ENCODE peak calls at places on chromosomes 16 and 17, in five cellular contexts. D is BE2C; L is stimulated activated effector memory CD8-positive, alpha-beta T cell treated with anti-CD3 and anti-CD28 coated beads, Interleukin-12 subunit alpha, Interleukin-12 subunit beta, amount 100 ng/mL, for 72 hours; C is stimulated activated CD4-positive, alpha-beta T cell treated with anti-CD3 and anti-CD28 coated beads, Interleukin-1b, Interleukin-23, amount 100 ng/mL, for 24 hours; N is progenitor cell of endocrine pancreas. S is an unnamed sample.

GRCh38 chr16:86396918-86397317 is 113.4 kb upstream of the FOXF1 start:
- DNase-seq in D (peak), L (no peak), N (no peak), C (no peak), S (no peak)

GRCh38 chr16:84013787-84014569 is 28.6 kb downstream of the SLC38A8 start:
- DNase-seq in L (peak), N (peak), D (peak), C (peak), S (peak)

GRCh38 chr17:64244165-64244564 is 18.9 kb downstream of the TEX2 start:
- DNase-seq in N (no peak), L (no peak), C (no peak), D (no peak), S (no peak)

GRCh38 chr16:26614102-26614864 is 452.4 kb upstream of the C16orf82 start:
- DNase-seq in D (no peak), C (no peak), N (no peak), L (no peak), S (no peak)

GRCh38 chr16:4377573-4378146 is 6.0 kb downstream of the VASN start:
- DNase-seq in D (no peak), N (no peak), L (no peak), C (no peak), S (no peak)

GRCh38 chr16:57600048-57600835 is 28.2 kb upstream of the ADGRG1 start:
- DNase-seq in D (peak), N (peak), L (no peak), C (no peak), S (no peak)

GRCh38 chr16:28494141-28494851 is at the start of gene APOBR:
- DNase-seq in L (peak), D (no peak), N (no peak), C (peak), S (no peak)

GRCh38 chr17:69761767-69762321 is 313.2 kb upstream of the KCNJ16 start:
- DNase-seq in N (no peak), L (no peak), C (no peak), D (no peak), S (no peak)

GRCh38 chr17:44865921-44866320 is 18.2 kb downstream of the HIGD1B start:
- DNase-seq in L (no peak), D (no peak), N (no peak), C (no peak), S (no peak)

GRCh38 chr16:63614421-63614820 is 1507.4 kb downstream of the CDH11 start:
- DNase-seq in N (no peak), D (no peak), C (no peak), L (no peak), S (no peak)

S was measured in mesothelial cell of epicardium.